ENCODE peak calls at places on chromosomes 2 and 18, in ten cellular contexts. B is GM23338, R is PC-3, K is MM.1S, I is K562, C is fibroblast of lung, X is GM23248, M is HepG2, J is HCT116, O is PC-9. E is an unnamed sample.

GRCh38 chr18:2482711-2483475 is 88.4 kb downstream of the METTL4 start:
- DNase-seq in J (no peak), R (no peak), C (no peak), B (no peak), X (no peak), M (no peak), K (no peak), O (no peak), I (no peak), E (no peak)

GRCh38 chr2:113962692-113963480 is 73.0 kb downstream of the ACTR3 start:
- DNase-seq in X (peak), M (no peak), J (no peak), I (no peak), R (peak), K (no peak), C (peak), O (peak), B (no peak), E (peak)

GRCh38 chr2:128836559-128837100 is 518.0 kb upstream of the HS6ST1 start:
- DNase-seq in J (no peak), B (no peak), O (no peak), K (no peak), R (no peak), C (no peak), X (no peak), M (no peak), I (no peak), E (no peak)

GRCh38 chr2:159131267-159131790 is 155.2 kb downstream of the WDSUB1 start:
- DNase-seq in C (no peak), X (no peak), I (no peak), J (no peak), K (no peak), O (no peak), B (no peak), R (no peak), M (no peak), E (no peak)

GRCh38 chr18:33837191-33837590 is 259.2 kb downstream of the ASXL3 start:
- DNase-seq in I (no peak), B (peak), C (no peak), X (no peak), M (no peak), K (no peak), O (no peak), J (no peak), R (no peak), E (no peak)

GRCh38 chr18:23881778-23882177 is 132.8 kb upstream of the TTC39C start:
- DNase-seq in O (no peak), J (no peak), M (no peak), B (no peak), R (no peak), X (no peak), C (no peak), I (no peak), K (no peak), E (no peak)

GRCh38 chr2:171728989-171729951 is 42.0 kb downstream of the DYNC1I2 start:
- DNase-seq in I (no peak), J (no peak), X (no peak), R (no peak), K (no peak), C (no peak), B (no peak), O (no peak), M (peak), E (no peak)

GRCh38 chr2:204024503-204024902 is 87.9 kb downstream of the ICOS start:
- DNase-seq in R (peak), M (peak), C (peak), X (peak), B (peak), O (no peak), J (peak), K (peak), I (peak), E (peak)

GRCh38 chr2:201966691-201967388 is 66.8 kb upstream of the FZD7 start:
- DNase-seq in B (peak), X (no peak), C (no peak), M (no peak), I (no peak), O (no peak), R (peak), J (no peak), K (no peak), E (no peak)

GRCh38 chr2:216777637-216778273 is 82.1 kb downstream of the TNP1 start:
- DNase-seq in B (peak), C (peak), M (peak), J (peak), O (peak), X (peak), I (peak), K (peak), R (peak), E (no peak)

GRCh38 chr2:153169567-153169966 is 309.0 kb downstream of the RPRM start:
- DNase-seq in J (no peak), X (no peak), K (no peak), B (no peak), O (no peak), C (no peak), R (no peak), I (no peak), M (no peak), E (no peak)

GRCh38 chr2:143182649-143183048 is 53.4 kb downstream of the ARHGAP15 start:
- DNase-seq in I (no peak), C (no peak), K (no peak), B (no peak), M (no peak), R (no peak), J (no peak), X (no peak), O (no peak), E (no peak)

GRCh38 chr2:16653799-16654198 is 11.8 kb downstream of the CYRIA start:
- DNase-seq in R (no peak), I (no peak), J (no peak), K (no peak), C (no peak), M (no peak), O (no peak), X (no peak), B (no peak), E (no peak)

GRCh38 chr18:49733321-49733720 is 80.0 kb downstream of the ACAA2 start:
- DNase-seq in M (no peak), C (no peak), J (no peak), K (no peak), R (peak), O (peak), X (peak), B (no peak), I (no peak), E (peak)

GRCh38 chr2:160337728-160338127 is 137.7 kb upstream of the ITGB6 start:
- DNase-seq in X (no peak), R (peak), O (peak), M (no peak), I (no peak), K (no peak), J (no peak), B (no peak), C (no peak), E (no peak)

GRCh38 chr18:57915848-57916596 is 112.9 kb upstream of the ATP8B1 start:
- DNase-seq in I (no peak), J (no peak), O (no peak), K (no peak), R (no peak), X (no peak), M (peak), B (no peak), C (peak), E (no peak)

GRCh38 chr2:206127656-206128055 is 31.6 kb downstream of the NDUFS1 start:
- DNase-seq in B (peak), K (no peak), O (no peak), J (no peak), M (peak), I (no peak), X (peak), R (peak), C (no peak), E (no peak)

GRCh38 chr18:46711444-46711863 is 45.4 kb downstream of the ST8SIA5 start:
- DNase-seq in B (peak), O (no peak), R (no peak), X (no peak), I (peak), K (no peak), C (no peak), J (no peak), M (no peak), E (no peak)

GRCh38 chr2:231664727-231665126 is 43.6 kb upstream of the PTMA start:
- DNase-seq in J (no peak), X (no peak), I (no peak), O (no peak), K (no peak), M (no peak), C (no peak), R (no peak), B (no peak), E (no peak)

GRCh38 chr2:180647651-180648050 is 332.8 kb upstream of the UBE2E3 start:
- DNase-seq in X (no peak), K (no peak), R (no peak), B (no peak), M (no peak), O (no peak), J (no peak), I (no peak), C (peak), E (no peak)

GRCh38 chr2:55092439-55092838 is 42.2 kb upstream of the RTN4 start:
- DNase-seq in J (no peak), M (no peak), R (no peak), O (peak), X (no peak), C (no peak), K (no peak), I (no peak), B (no peak), E (no peak)

GRCh38 chr18:24315170-24315569 is 82.5 kb downstream of the OSBPL1A start:
- DNase-seq in C (peak), I (no peak), K (no peak), J (no peak), O (no peak), X (peak), R (no peak), M (no peak), B (no peak), E (peak)

GRCh38 chr18:45103319-45104070 is 422.8 kb downstream of the SETBP1 start:
- DNase-seq in C (no peak), I (no peak), J (no peak), M (no peak), X (no peak), K (peak), O (no peak), R (no peak), B (no peak), E (no peak)

GRCh38 chr2:71989671-71990070 is 158.0 kb downstream of the CYP26B1 start:
- DNase-seq in C (no peak), M (no peak), B (no peak), I (peak), X (no peak), O (no peak), R (no peak), K (no peak), J (no peak), E (no peak)

GRCh38 chr2:20350105-20350712 is 435 bp downstream of the PUM2 start:
- DNase-seq in O (no peak), C (no peak), I (peak), K (peak), M (peak), X (no peak), J (no peak), B (peak), R (peak), E (no peak)

DNA sequence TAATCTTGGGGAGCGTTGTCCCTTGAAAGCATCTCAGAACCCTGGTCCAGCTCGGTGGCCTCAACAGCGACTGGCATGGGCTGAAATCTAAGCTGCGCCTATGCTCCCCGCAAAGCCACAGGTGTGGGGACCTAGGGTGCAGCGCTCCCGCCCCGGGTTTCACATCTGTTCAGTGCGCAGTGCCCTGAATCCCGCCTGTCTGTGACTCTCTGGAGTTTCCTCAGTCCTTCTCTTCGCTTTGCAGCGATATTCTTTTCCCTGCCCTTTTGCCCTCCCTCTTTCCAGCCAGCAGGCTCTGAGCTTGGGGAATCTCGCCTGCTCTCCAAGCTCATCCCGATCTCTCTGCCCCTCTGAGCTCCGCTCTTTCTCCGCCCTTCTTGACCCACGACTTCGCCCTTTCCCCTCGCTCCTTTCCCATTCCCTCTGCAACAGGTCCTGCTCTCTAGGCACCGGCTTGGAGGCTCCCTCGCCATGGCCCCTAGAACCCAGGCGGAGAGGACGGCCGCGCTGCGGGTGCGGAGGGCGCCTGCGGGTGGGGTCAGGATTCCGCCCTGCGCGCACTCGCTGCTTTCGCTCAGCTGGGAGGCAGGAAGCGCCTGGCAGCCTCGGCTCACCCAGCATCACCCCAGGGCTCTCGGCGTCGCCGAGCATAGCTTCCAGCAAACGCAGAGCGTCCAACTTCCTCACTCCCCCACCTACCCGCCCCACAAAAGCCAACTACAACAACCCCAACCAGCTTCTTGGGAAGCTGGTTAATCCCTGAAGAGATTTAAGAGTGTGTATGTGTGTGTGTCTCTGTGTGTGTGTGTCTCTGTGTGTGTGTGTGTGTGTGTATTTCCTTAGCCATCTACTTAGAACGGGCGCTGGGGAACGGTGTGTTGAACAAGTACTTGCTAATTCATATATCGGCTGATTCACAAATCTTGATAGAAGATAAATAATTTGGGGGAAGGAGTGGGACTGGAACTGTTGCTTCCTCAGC is 1.1 kb downstream of the GRP start:
- DNase-seq in J (no peak), O (no peak), X (peak), R (no peak), M (no peak), B (peak), I (no peak), C (no peak), K (no peak), E (no peak)
- TF ChIP-seq EZH2 in J (no peak), O (no peak), X (no peak), R (no peak), M (peak), B (peak), I (no peak), C (no peak), K (no peak), E (peak)

DNA sequence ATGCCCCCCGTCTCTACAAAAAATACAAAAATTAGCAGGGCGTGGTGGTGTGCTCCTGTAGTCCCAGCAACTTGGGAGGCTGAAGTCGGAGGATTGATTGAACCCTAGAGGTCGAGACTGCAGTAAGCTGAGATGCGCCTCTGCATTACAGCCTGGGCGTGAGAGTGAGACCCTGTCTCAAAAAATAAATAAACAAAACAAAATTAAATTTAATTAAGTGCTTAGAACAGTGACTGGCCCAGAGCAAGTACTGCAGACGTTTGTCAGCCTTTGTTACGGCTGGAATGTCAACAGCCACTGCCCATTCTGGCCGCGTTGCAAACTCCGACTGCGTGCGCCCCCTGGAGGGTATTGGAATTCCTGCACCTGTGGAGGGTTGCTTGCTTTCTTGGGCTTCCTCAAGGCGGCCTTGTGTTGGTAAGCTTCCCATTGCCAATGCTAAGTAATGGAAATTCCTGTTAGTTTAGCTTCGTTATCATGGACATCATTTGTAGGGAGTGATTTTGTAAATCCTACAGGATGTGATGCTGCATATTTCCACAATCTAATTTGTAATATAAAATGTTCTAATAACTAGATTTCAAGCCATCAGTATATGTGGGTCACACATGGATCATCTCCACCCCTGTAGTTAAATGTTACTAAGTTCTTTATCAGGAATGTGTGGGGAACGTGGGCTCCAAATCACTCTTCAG is 15.9 kb upstream of the ATP6V1B1 start:
- DNase-seq in O (peak), M (peak), I (peak), C (peak), R (peak), B (peak), J (peak), X (peak), K (peak), E (peak)
- TF ChIP-seq EZH2 in O (no peak), M (no peak), I (no peak), C (no peak), R (no peak), B (no peak), J (no peak), X (no peak), K (no peak), E (no peak)

GRCh38 chr2:132038179-132038882 is 123.4 kb downstream of the ANKRD30BL start:
- DNase-seq in I (peak), R (no peak), K (peak), M (no peak), C (no peak), J (no peak), X (peak), O (no peak), B (peak), E (no peak)
- TF ChIP-seq EZH2 in I (peak), R (peak), K (no peak), M (peak), C (peak), J (no peak), X (no peak), O (no peak), B (peak), E (peak)

GRCh38 chr2:14634223-14634884 is 1.8 kb downstream of the LRATD1 start:
- DNase-seq in M (peak), I (peak), R (peak), K (peak), X (peak), J (no peak), B (peak), O (no peak), C (peak), E (peak)
- TF ChIP-seq EZH2 in M (no peak), I (no peak), R (no peak), K (no peak), X (no peak), J (no peak), B (peak), O (no peak), C (no peak), E (no peak)

GRCh38 chr2:225694664-225695063 is 295.2 kb downstream of the NYAP2 start:
- DNase-seq in M (no peak), C (peak), X (peak), B (no peak), I (no peak), K (no peak), J (no peak), R (no peak), O (no peak), E (no peak)

GRCh38 chr2:225691711-225692110 is 292.2 kb downstream of the NYAP2 start:
- DNase-seq in C (no peak), M (no peak), J (no peak), R (peak), B (no peak), O (no peak), I (no peak), K (no peak), X (no peak), E (no peak)

GRCh38 chr2:225693259-225693658 is 293.7 kb downstream of the NYAP2 start:
- DNase-seq in C (no peak), O (no peak), M (no peak), K (no peak), R (no peak), J (no peak), I (no peak), X (no peak), B (peak), E (no peak)

DNA sequence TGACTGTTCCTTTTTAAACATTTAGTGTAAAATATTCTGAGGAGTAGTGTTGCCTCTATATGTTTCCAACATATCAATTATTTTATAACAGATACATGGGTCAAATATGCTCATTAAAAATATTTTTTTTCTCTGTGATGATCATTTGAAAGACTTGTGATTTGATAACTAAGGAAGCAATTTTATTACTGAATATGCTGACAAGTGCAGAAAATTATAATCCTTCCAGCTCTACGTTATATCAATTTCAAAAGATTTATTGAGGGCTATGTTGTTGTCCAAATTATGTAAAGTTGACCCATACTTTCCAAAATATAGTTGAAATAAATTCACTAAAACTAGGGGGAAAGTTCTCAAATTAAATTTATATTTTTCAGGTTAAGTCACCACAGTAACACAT is 290.6 kb downstream of the NYAP2 start:
- DNase-seq in O (no peak), M (no peak), K (no peak), X (no peak), R (no peak), B (no peak), I (no peak), J (no peak), C (no peak), E (no peak)
- TF ChIP-seq EZH2 in O (no peak), M (no peak), K (no peak), X (no peak), R (no peak), B (no peak), I (no peak), J (no peak), C (no peak), E (no peak)

DNA sequence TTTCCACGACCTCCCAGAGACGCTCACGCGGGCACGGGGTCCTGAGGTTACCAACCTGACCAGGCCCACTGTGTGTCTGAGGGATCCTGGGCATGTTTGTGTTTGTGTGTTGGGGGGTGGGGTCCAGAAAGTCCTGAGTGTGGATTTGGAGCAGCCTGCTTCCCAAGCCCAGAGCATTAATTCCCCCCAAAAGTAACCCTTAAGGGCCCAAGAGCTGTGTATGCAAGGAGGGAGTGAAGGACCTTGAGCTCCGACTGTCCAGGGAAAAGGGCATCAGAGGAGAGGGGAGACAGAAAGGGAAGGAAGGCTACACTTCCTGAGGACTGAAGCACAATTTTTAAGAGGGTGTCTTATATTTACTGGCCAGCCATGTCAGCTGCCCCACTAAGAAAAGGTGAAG is 5.2 kb upstream of the SIX3 start:
- DNase-seq in K (no peak), C (no peak), O (no peak), X (no peak), B (no peak), R (no peak), J (no peak), I (no peak), M (no peak), E (no peak)
- TF ChIP-seq EZH2 in K (no peak), C (peak), O (no peak), X (peak), B (no peak), R (no peak), J (no peak), I (no peak), M (no peak), E (no peak)